ENCODE peak calls at places on chromosomes 12 and 14, in eight cellular contexts. N is endothelial cell; A is activated T-helper 1 cell treated with anti-CD3 and anti-CD28 coated beads, Interleukin-2, amount 50 U/mL, for 16 hours; E is HT-29; D is H7; L is NCI-H2171; W is NCI-H2081; Z is anterior cingulate cortex. I is an unnamed sample.
A peak's percentile ranks its signal among the peaks of the same experiment; 100 is the strongest.

GRCh38 chr14:52124791-52125661 is 56.2 kb upstream of the NID2 start:
- DNase-seq in N (no peak), A (no peak), E (no peak), D (peak; percentile 70), L (no peak), W (peak; percentile 12), Z (no peak), I (peak; percentile 27)

GRCh38 chr14:75647650-75648049 is 13.0 kb downstream of the ERG28 start:
- DNase-seq in N (no peak), A (no peak), E (no peak), D (no peak), L (no peak), W (no peak), Z (no peak), I (no peak)

GRCh38 chr14:65414961-65415589 is 2.5 kb downstream of the FUT8 start:
- DNase-seq in N (no peak), A (no peak), E (peak; percentile 36), D (peak; percentile 12), L (peak; percentile 27), W (peak; percentile 15), Z (no peak), I (peak; percentile 37)

GRCh38 chr14:29743566-29743965 is 184.1 kb downstream of the PRKD1 start:
- DNase-seq in N (no peak), A (no peak), E (no peak), D (no peak), L (no peak), W (no peak), Z (no peak), I (no peak)

GRCh38 chr12:118098911-118099671 is 4.7 kb downstream of the VSIG10 start:
- DNase-seq in N (no peak), A (no peak), E (peak; percentile 34), D (no peak), L (peak; percentile 12), W (peak; percentile 24), Z (no peak), I (no peak)

GRCh38 chr12:24911284-24911791 is 37.6 kb downstream of the BCAT1 start:
- DNase-seq in N (no peak), A (no peak), E (no peak), D (no peak), L (no peak), W (no peak), Z (no peak), I (no peak)

GRCh38 chr14:30614155-30614554 is 8.0 kb upstream of the SCFD1 start:
- DNase-seq in N (no peak), A (no peak), E (no peak), D (no peak), L (no peak), W (no peak), Z (no peak), I (no peak)

GRCh38 chr12:41190360-41190759 is 2.2 kb downstream of the PDZRN4 start:
- DNase-seq in N (peak; percentile 14), A (no peak), E (no peak), D (peak; percentile 23), L (peak; percentile 30), W (peak; percentile 15), Z (no peak), I (peak; percentile 55)

GRCh38 chr12:2288875-2289274 is 236.1 kb downstream of the CACNA1C start:
- DNase-seq in N (no peak), A (no peak), E (no peak), D (no peak), L (peak; percentile 86), W (peak; percentile 24), Z (no peak), I (no peak)

GRCh38 chr14:99537399-99537798 is 56.2 kb downstream of the CCNK start:
- DNase-seq in N (no peak), A (no peak), E (peak; percentile 64), D (peak; percentile 89), L (no peak), W (no peak), Z (no peak), I (peak; percentile 43)

GRCh38 chr12:6539276-6540134 is 5.2 kb downstream of the GAPDH start:
- DNase-seq in N (no peak), A (no peak), E (peak; percentile 65), D (peak; percentile 62), L (no peak), W (no peak), Z (no peak), I (peak; percentile 41)

GRCh38 chr12:49847161-49847560 is 4.3 kb upstream of the BCDIN3D start:
- DNase-seq in N (no peak), A (no peak), E (no peak), D (no peak), L (no peak), W (no peak), Z (no peak), I (no peak)

GRCh38 chr14:21070083-21070609 is at the start of gene ARHGEF40:
- DNase-seq in N (peak; percentile 38), A (no peak), E (peak; percentile 37), D (peak; percentile 88), L (no peak), W (no peak), Z (peak; percentile 74), I (peak; percentile 84)

GRCh38 chr14:73887116-73887490 is 444 bp downstream of the ZNF410 start:
- DNase-seq in N (no peak), A (no peak), E (no peak), D (no peak), L (no peak), W (no peak), Z (no peak), I (no peak)

GRCh38 chr12:23349550-23349949 is 599.9 kb downstream of the SOX5 start:
- DNase-seq in N (no peak), A (no peak), E (no peak), D (no peak), L (no peak), W (no peak), Z (no peak), I (no peak)

GRCh38 chr14:91288876-91289275 is 44.4 kb upstream of the GPR68 start:
- DNase-seq in N (no peak), A (no peak), E (no peak), D (peak; percentile 41), L (no peak), W (no peak), Z (no peak), I (no peak)

GRCh38 chr14:99546230-99546879 is 57.7 kb downstream of the CCDC85C start:
- DNase-seq in N (no peak), A (no peak), E (no peak), D (peak; percentile 84), L (peak; percentile 45), W (no peak), Z (no peak), I (peak; percentile 65)

GRCh38 chr12:109169676-109170075 is 53.3 kb downstream of the ACACB start:
- DNase-seq in N (no peak), A (no peak), E (no peak), D (no peak), L (no peak), W (no peak), Z (no peak), I (no peak)

GRCh38 chr14:91996951-91997371 is 42.9 kb downstream of the TRIP11 start:
- DNase-seq in N (peak; percentile 5), A (no peak), E (peak; percentile 50), D (peak; percentile 32), L (peak; percentile 44), W (peak; percentile 48), Z (no peak), I (peak; percentile 62)

GRCh38 chr14:105387530-105387922 is 10.8 kb upstream of the TEX22 start:
- DNase-seq in N (no peak), A (no peak), E (no peak), D (no peak), L (peak; percentile 48), W (no peak), Z (no peak), I (no peak)

GRCh38 chr12:75315518-75315917 is 14.6 kb downstream of the CAPS2 start:
- DNase-seq in N (no peak), A (no peak), E (no peak), D (no peak), L (no peak), W (no peak), Z (no peak), I (no peak)

GRCh38 chr12:121453022-121453360 is 53.1 kb downstream of the RNF34 start:
- DNase-seq in N (no peak), A (no peak), E (no peak), D (no peak), L (no peak), W (no peak), Z (no peak), I (no peak)

GRCh38 chr12:6234214-6234613 is 34.0 kb downstream of the CD9 start:
- DNase-seq in N (no peak), A (no peak), E (no peak), D (no peak), L (no peak), W (no peak), Z (no peak), I (no peak)